ENCODE peak calls at places on chromosome 15, in five cellular contexts. W is HAP-1, L is Caco-2, G is NCI-H774, N is SIG-M5. B is an unnamed sample.

GRCh38 chr15:57167821-57168395 is 208.4 kb upstream of the CGNL1 start:
- DNase-seq in W (no peak), L (no peak), G (no peak), N (no peak), B (no peak)

GRCh38 chr15:82530606-82531379 is 9.5 kb downstream of the RPS17 start:
- DNase-seq in W (peak), L (peak), G (no peak), N (no peak), B (peak)

GRCh38 chr15:38518084-38518483 is 46.5 kb downstream of the RASGRP1 start:
- DNase-seq in W (no peak), L (no peak), G (no peak), N (no peak), B (no peak)

GRCh38 chr15:63583027-63583426 is 14.2 kb upstream of the FBXL22 start:
- DNase-seq in W (no peak), L (no peak), G (no peak), N (no peak), B (peak)

GRCh38 chr15:84911879-84912660 is 27.6 kb downstream of the SLC28A1 start:
- DNase-seq in W (no peak), L (peak), G (no peak), N (no peak), B (peak)

GRCh38 chr15:100301905-100302431 is 39.8 kb downstream of the ADAMTS17 start:
- DNase-seq in W (no peak), L (no peak), G (no peak), N (no peak), B (no peak)

GRCh38 chr15:85880501-85881190 is 85.9 kb upstream of the KLHL25 start:
- DNase-seq in W (no peak), L (no peak), G (no peak), N (no peak), B (no peak)

GRCh38 chr15:101148166-101148880 is 103.5 kb downstream of the CHSY1 start:
- DNase-seq in W (no peak), L (no peak), G (no peak), N (no peak), B (no peak)

GRCh38 chr15:67563961-67564570 is 21.6 kb downstream of the MAP2K5 start:
- DNase-seq in W (peak), L (no peak), G (no peak), N (no peak), B (no peak)

GRCh38 chr15:63473007-63473748 is 31.2 kb upstream of the USP3 start:
- DNase-seq in W (no peak), L (peak), G (peak), N (no peak), B (no peak)

GRCh38 chr15:70761931-70762468 is 1.4 kb downstream of the UACA start:
- DNase-seq in W (no peak), L (no peak), G (no peak), N (no peak), B (no peak)

GRCh38 chr15:95281470-95281869 is 1049.0 kb upstream of the NR2F2 start:
- DNase-seq in W (no peak), L (no peak), G (no peak), N (no peak), B (no peak)

GRCh38 chr15:78065284-78065872 is 12.1 kb downstream of the TBC1D2B start:
- DNase-seq in W (no peak), L (peak), G (no peak), N (peak), B (peak)

GRCh38 chr15:24777307-24777706 is 101.7 kb downstream of the NPAP1 start:
- DNase-seq in W (no peak), L (no peak), G (no peak), N (no peak), B (no peak)

GRCh38 chr15:69056365-69056764 is 41.9 kb downstream of the NOX5 start:
- DNase-seq in W (no peak), L (peak), G (no peak), N (no peak), B (no peak)

GRCh38 chr15:91258436-91258779 is 158.4 kb downstream of the SV2B start:
- DNase-seq in W (no peak), L (peak), G (no peak), N (no peak), B (no peak)

GRCh38 chr15:88018865-88019626 is 237.5 kb downstream of the NTRK3 start:
- DNase-seq in W (no peak), L (no peak), G (no peak), N (no peak), B (peak)

GRCh38 chr15:43517354-43518072 is at the start of gene MAP1A:
- DNase-seq in W (peak), L (peak), G (no peak), N (no peak), B (peak)

GRCh38 chr15:25181290-25182097 is 226.7 kb downstream of the SNRPN start:
- DNase-seq in W (no peak), L (no peak), G (no peak), N (no peak), B (no peak)

GRCh38 chr15:67382723-67383122 is 128.1 kb downstream of the IQCH start:
- DNase-seq in W (no peak), L (no peak), G (no peak), N (no peak), B (no peak)

GRCh38 chr15:68218331-68218730 is 11.2 kb downstream of the CLN6 start:
- DNase-seq in W (no peak), L (no peak), G (no peak), N (no peak), B (no peak)

GRCh38 chr15:55457401-55458022 is 49.2 kb downstream of the PIERCE2 start:
- DNase-seq in W (no peak), L (no peak), G (peak), N (no peak), B (no peak)

GRCh38 chr15:43769584-43770228 is 7.1 kb downstream of the ELL3 start:
- DNase-seq in W (peak), L (peak), G (peak), N (no peak), B (peak)

GRCh38 chr15:92693922-92694331 is 38.4 kb upstream of the FAM174B start:
- DNase-seq in W (peak), L (peak), G (no peak), N (no peak), B (peak)

GRCh38 chr15:64354683-64355558 is 1.1 kb downstream of the CSNK1G1 start:
- DNase-seq in W (no peak), L (no peak), G (no peak), N (no peak), B (no peak)

GRCh38 chr15:75067123-75067854 is 43.9 kb downstream of the PPCDC start:
- DNase-seq in W (no peak), L (no peak), G (no peak), N (no peak), B (peak)

GRCh38 chr15:92277776-92278175 is 115.9 kb upstream of the ST8SIA2 start:
- DNase-seq in W (no peak), L (no peak), G (no peak), N (no peak), B (peak)

GRCh38 chr15:41865490-41866055 is 26.9 kb downstream of the PLA2G4B start:
- DNase-seq in W (no peak), L (no peak), G (no peak), N (no peak), B (no peak)

B was measured in AG10803.